ENCODE peak calls at places on chromosomes 11 and 22, in four cellular contexts. One of them, this sample, is unnamed.

GRCh38 chr11:68999093-68999747 is 13.8 kb downstream of the MRGPRF start:
- DNase-seq in MM.1S: no peak
- DNase-seq in H1: no peak
- DNase-seq in CD4-positive, alpha-beta memory T cell: no peak
- DNase-seq in this sample: no peak

GRCh38 chr11:114377612-114378267 is 22.6 kb downstream of the C11orf71 start:
- DNase-seq in MM.1S: no peak
- DNase-seq in H1: no peak
- DNase-seq in CD4-positive, alpha-beta memory T cell: no peak
- DNase-seq in this sample: no peak

GRCh38 chr11:87443707-87444106 is 406.0 kb downstream of the TMEM135 start:
- DNase-seq in MM.1S: no peak
- DNase-seq in H1: no peak
- DNase-seq in CD4-positive, alpha-beta memory T cell: no peak
- DNase-seq in this sample: no peak

GRCh38 chr11:119362741-119363080 is 16.2 kb upstream of the MFRP start:
- DNase-seq in MM.1S: no peak
- DNase-seq in H1: no peak
- DNase-seq in CD4-positive, alpha-beta memory T cell: no peak
- DNase-seq in this sample: no peak

GRCh38 chr22:48796295-48797015 is 1031.2 kb downstream of the BRD1 start:
- DNase-seq in MM.1S: no peak
- DNase-seq in H1: peak; percentile 53
- DNase-seq in CD4-positive, alpha-beta memory T cell: no peak
- DNase-seq in this sample: no peak

GRCh38 chr11:12163181-12163841 is 52.9 kb downstream of the MICAL2 start:
- DNase-seq in MM.1S: no peak
- DNase-seq in H1: no peak
- DNase-seq in CD4-positive, alpha-beta memory T cell: no peak
- DNase-seq in this sample: no peak

GRCh38 chr22:32693102-32693501 is 108.4 kb upstream of the TIMP3 start:
- DNase-seq in MM.1S: no peak
- DNase-seq in H1: no peak
- DNase-seq in CD4-positive, alpha-beta memory T cell: no peak
- DNase-seq in this sample: no peak

GRCh38 chr11:45060707-45061106 is 85.7 kb upstream of the PRDM11 start:
- DNase-seq in MM.1S: no peak
- DNase-seq in H1: no peak
- DNase-seq in CD4-positive, alpha-beta memory T cell: no peak
- DNase-seq in this sample: no peak

GRCh38 chr11:105838668-105839403 is 183.2 kb downstream of the MSANTD4 start:
- DNase-seq in MM.1S: no peak
- DNase-seq in H1: no peak
- DNase-seq in CD4-positive, alpha-beta memory T cell: no peak
- DNase-seq in this sample: no peak

GRCh38 chr11:114399903-114400221 is 449 bp downstream of the C11orf71 start:
- DNase-seq in MM.1S: peak; percentile 48
- DNase-seq in H1: no peak
- DNase-seq in CD4-positive, alpha-beta memory T cell: no peak
- DNase-seq in this sample: no peak

GRCh38 chr11:2793781-2794418 is 91.7 kb downstream of the CDKN1C start:
- DNase-seq in MM.1S: no peak
- DNase-seq in H1: peak; percentile 37
- DNase-seq in CD4-positive, alpha-beta memory T cell: no peak
- DNase-seq in this sample: no peak

GRCh38 chr22:20469110-20469855 is 26.3 kb downstream of the KLHL22 start:
- DNase-seq in MM.1S: peak; percentile 11
- DNase-seq in H1: no peak
- DNase-seq in CD4-positive, alpha-beta memory T cell: no peak
- DNase-seq in this sample: no peak

GRCh38 chr11:18696638-18697225 is 1.8 kb upstream of the TMEM86A start:
- DNase-seq in MM.1S: no peak
- DNase-seq in H1: no peak
- DNase-seq in CD4-positive, alpha-beta memory T cell: no peak
- DNase-seq in this sample: no peak

GRCh38 chr11:62580959-62581715 is 7.4 kb upstream of the EEF1G start:
- DNase-seq in MM.1S: no peak
- DNase-seq in H1: no peak
- DNase-seq in CD4-positive, alpha-beta memory T cell: no peak
- DNase-seq in this sample: no peak

GRCh38 chr11:123251656-123252344 is 56.8 kb upstream of the CLMP start:
- DNase-seq in MM.1S: no peak
- DNase-seq in H1: no peak
- DNase-seq in CD4-positive, alpha-beta memory T cell: no peak
- DNase-seq in this sample: no peak

GRCh38 chr11:57514538-57515331 is 767 bp downstream of the SLC43A1 start:
- DNase-seq in MM.1S: no peak
- DNase-seq in H1: peak; percentile 83
- DNase-seq in CD4-positive, alpha-beta memory T cell: peak; percentile 42
- DNase-seq in this sample: peak; percentile 44

GRCh38 chr22:47247609-47248240 is 485.3 kb downstream of the TBC1D22A start:
- DNase-seq in MM.1S: no peak
- DNase-seq in H1: no peak
- DNase-seq in CD4-positive, alpha-beta memory T cell: no peak
- DNase-seq in this sample: no peak
- H3K9me3 ChIP-seq in MM.1S: no peaks in the 10 kb centered on the region
- H3K9me3 ChIP-seq in H1: peaks cover 89% of the 10 kb centered on the region
- H3K9me3 ChIP-seq in CD4-positive, alpha-beta memory T cell: no peaks in the 10 kb centered on the region
- H3K9me3 ChIP-seq in this sample: no peaks in the 10 kb centered on the region

GRCh38 chr22:37242395-37242918 is 1.6 kb downstream of the RAC2 start:
- DNase-seq in MM.1S: peak; percentile 90
- DNase-seq in H1: no peak
- DNase-seq in CD4-positive, alpha-beta memory T cell: peak; percentile 90
- DNase-seq in this sample: peak; percentile 89
- H3K4me3 ChIP-seq in MM.1S: peak overlapping the region; percentile 100
- H3K4me3 ChIP-seq in H1: no peak overlapping the region
- H3K4me3 ChIP-seq in CD4-positive, alpha-beta memory T cell: peak overlapping the region; percentile 89
- H3K4me3 ChIP-seq in this sample: peak overlapping the region; percentile 90

GRCh38 chr11:129202646-129203045 is 10.5 kb upstream of the ARHGAP32 start:
- DNase-seq in MM.1S: no peak
- DNase-seq in H1: no peak
- DNase-seq in CD4-positive, alpha-beta memory T cell: no peak
- DNase-seq in this sample: no peak
- H3K27ac ChIP-seq in MM.1S: no peak overlapping the region
- H3K27ac ChIP-seq in H1: no peak overlapping the region
- H3K27ac ChIP-seq in CD4-positive, alpha-beta memory T cell: no peak overlapping the region
- H3K27ac ChIP-seq in this sample: no peak overlapping the region

GRCh38 chr22:16695261-16695660 is 102.7 kb upstream of the CCT8L2 start:
- DNase-seq in MM.1S: no peak
- DNase-seq in H1: no peak
- DNase-seq in CD4-positive, alpha-beta memory T cell: no peak
- DNase-seq in this sample: no peak
- H3K9me3 ChIP-seq in MM.1S: no peaks in the 10 kb centered on the region
- H3K9me3 ChIP-seq in H1: peaks cover 71% of the 10 kb centered on the region
- H3K9me3 ChIP-seq in CD4-positive, alpha-beta memory T cell: no peaks in the 10 kb centered on the region
- H3K9me3 ChIP-seq in this sample: no peaks in the 10 kb centered on the region

This sample was measured in naive thymus-derived CD4-positive, alpha-beta T cell.